ENCODE peak calls at places on chromosomes 6 and 20, in six cellular contexts. F is lower lobe of right lung; P is cardiac septum; V is WTC11; E is NCI-H82; D is CD8-positive, alpha-beta T cell. M is an unnamed sample.

GRCh38 chr6:116096979-116097816 is 3.5 kb upstream of the NT5DC1 start:
- DNase-seq in V (no peak), E (no peak), P (no peak), D (no peak), F (no peak), M (no peak)

GRCh38 chr20:7637184-7637583 is 303.1 kb downstream of the HAO1 start:
- DNase-seq in F (no peak), E (no peak), P (no peak), V (no peak), D (no peak), M (no peak)

GRCh38 chr6:138371720-138372119 is 6.0 kb upstream of the SMIM28 start:
- DNase-seq in V (no peak), D (no peak), P (no peak), F (no peak), E (peak; percentile 52), M (no peak)

GRCh38 chr6:99241905-99242534 is 107.5 kb downstream of the FAXC start:
- DNase-seq in P (no peak), F (no peak), V (peak; percentile 37), E (peak; percentile 59), D (no peak), M (no peak)

GRCh38 chr6:7697820-7698623 is 27.9 kb upstream of the BMP6 start:
- DNase-seq in E (no peak), D (no peak), V (no peak), F (no peak), P (peak; percentile 85), M (peak; percentile 42)

GRCh38 chr20:44790994-44791393 is 19.4 kb downstream of the RIMS4 start:
- DNase-seq in P (no peak), F (no peak), D (no peak), V (no peak), E (no peak), M (no peak)

GRCh38 chr6:166760288-166760687 is 133.2 kb upstream of the RPS6KA2 start:
- DNase-seq in V (no peak), F (no peak), D (peak; percentile 70), E (no peak), P (no peak), M (no peak)

GRCh38 chr6:31687321-31687720 is 6.5 kb upstream of the LY6G5C start:
- DNase-seq in E (no peak), D (no peak), F (no peak), V (no peak), P (no peak), M (no peak)

GRCh38 chr20:38748863-38749153 is 548 bp downstream of the ACTR5 start:
- DNase-seq in F (no peak), D (peak; percentile 56), P (no peak), V (no peak), E (no peak), M (no peak)

GRCh38 chr20:36098364-36098763 is 56.2 kb upstream of the EPB41L1 start:
- DNase-seq in F (no peak), D (no peak), E (peak; percentile 53), P (no peak), V (no peak), M (peak; percentile 48)

GRCh38 chr6:107116328-107116892 is 1.1 kb upstream of the BEND3 start:
- DNase-seq in P (peak; percentile 49), F (peak; percentile 58), E (peak; percentile 85), D (peak; percentile 21), V (peak; percentile 52), M (no peak)

GRCh38 chr6:32967151-32968091 is 973 bp upstream of the BRD2 start:
- DNase-seq in D (peak; percentile 33), E (peak; percentile 94), P (no peak), F (no peak), V (peak; percentile 43), M (no peak)

GRCh38 chr6:149991838-149992237 is 28.1 kb downstream of the ULBP1 start:
- DNase-seq in P (no peak), E (no peak), F (no peak), D (no peak), V (no peak), M (no peak)

GRCh38 chr6:130307752-130308361 is 58.0 kb upstream of the TMEM200A start:
- DNase-seq in D (no peak), E (no peak), F (no peak), V (no peak), P (no peak), M (no peak)

GRCh38 chr6:140175486-140175885 is 801.0 kb upstream of the CITED2 start:
- DNase-seq in P (no peak), D (no peak), E (no peak), V (no peak), F (no peak), M (no peak)

GRCh38 chr6:166087848-166088247 is 79.8 kb downstream of the TBXT start:
- DNase-seq in P (no peak), D (no peak), V (no peak), F (no peak), E (no peak), M (no peak)

GRCh38 chr20:621115-621756 is 11.1 kb upstream of the TCF15 start:
- DNase-seq in P (no peak), V (no peak), E (no peak), D (no peak), F (peak; percentile 0), M (no peak)

GRCh38 chr20:50701055-50701963 is 10.0 kb upstream of the RIPOR3 start:
- DNase-seq in P (no peak), E (no peak), F (no peak), D (no peak), V (no peak), M (no peak)

GRCh38 chr6:67888886-67889681 is 746.0 kb upstream of the ADGRB3 start:
- DNase-seq in F (no peak), D (no peak), P (no peak), E (no peak), V (no peak), M (no peak)

GRCh38 chr6:26516481-26517427 is 16.7 kb downstream of the BTN1A1 start:
- DNase-seq in E (peak; percentile 96), P (no peak), F (no peak), V (no peak), D (no peak), M (no peak)

GRCh38 chr6:104684911-104685415 is 174.8 kb downstream of the HACE1 start:
- DNase-seq in E (no peak), V (no peak), F (no peak), P (no peak), D (no peak), M (no peak)

GRCh38 chr20:45919536-45919933 is 7.6 kb upstream of the PLTP start:
- DNase-seq in P (no peak), D (no peak), V (no peak), E (no peak), F (no peak), M (peak; percentile 90)

GRCh38 chr20:40686893-40687292 is 2.1 kb downstream of the MAFB start:
- DNase-seq in V (no peak), E (no peak), D (no peak), P (peak; percentile 68), F (no peak), M (peak; percentile 49)

GRCh38 chr6:26044140-26045045 is 42.8 kb upstream of the HFE start:
- DNase-seq in E (no peak), D (peak; percentile 47), P (no peak), V (no peak), F (peak; percentile 69), M (peak; percentile 53)